ENCODE peak calls at places on chromosomes 12 and 14, in nine cellular contexts. M is CD8-positive, alpha-beta memory T cell; Q is endothelial cell; P is left cardiac atrium; Y is iris pigment epithelial cell; L is stimulated activated CD4-positive, alpha-beta T cell treated with anti-CD3 and anti-CD28 coated beads, Interleukin-15, amount 100 ng/mL, for 1 hour; G is T1000; X is NCI-H460; T is ACHN. F is an unnamed sample.
A peak's percentile ranks its signal among the peaks of the same experiment; 100 is the strongest.

GRCh38 chr14:55274760-55275159 is 3.5 kb downstream of the FBXO34 start:
- DNase-seq in M (no peak), Q (no peak), P (no peak), Y (peak; percentile 83), L (no peak), G (no peak), X (no peak), T (no peak), F (no peak)

GRCh38 chr12:131687346-131688125 is 23.4 kb upstream of the SFSWAP start:
- DNase-seq in M (no peak), Q (no peak), P (no peak), Y (no peak), L (no peak), G (no peak), X (no peak), T (no peak), F (peak; percentile 7)

GRCh38 chr12:79725987-79726386 is 35.2 kb upstream of the PAWR start:
- DNase-seq in M (no peak), Q (no peak), P (no peak), Y (peak; percentile 85), L (no peak), G (no peak), X (no peak), T (no peak), F (no peak)

GRCh38 chr12:65602579-65603295 is 221.5 kb upstream of the HMGA2 start:
- DNase-seq in M (no peak), Q (peak; percentile 72), P (peak; percentile 85), Y (peak; percentile 98), L (no peak), G (no peak), X (peak; percentile 88), T (peak; percentile 97), F (peak; percentile 45)

GRCh38 chr12:29066061-29066588 is 83.0 kb upstream of the FAR2 start:
- DNase-seq in M (no peak), Q (no peak), P (peak; percentile 25), Y (peak; percentile 54), L (no peak), G (no peak), X (no peak), T (no peak), F (no peak)

GRCh38 chr12:86662464-86662863 is 406.3 kb upstream of the MGAT4C start:
- DNase-seq in M (no peak), Q (no peak), P (no peak), Y (no peak), L (no peak), G (no peak), X (no peak), T (no peak), F (no peak)

GRCh38 chr12:121520119-121520518 is 60.7 kb downstream of the KDM2B start:
- DNase-seq in M (no peak), Q (no peak), P (no peak), Y (no peak), L (no peak), G (no peak), X (no peak), T (no peak), F (no peak)

GRCh38 chr12:52356031-52356761 is 11.1 kb downstream of the KRT85 start:
- DNase-seq in M (no peak), Q (no peak), P (no peak), Y (no peak), L (no peak), G (no peak), X (no peak), T (no peak), F (no peak)

GRCh38 chr12:11654338-11654737 is 4.9 kb downstream of the ETV6 start:
- DNase-seq in M (no peak), Q (no peak), P (no peak), Y (no peak), L (no peak), G (no peak), X (no peak), T (no peak), F (no peak)

GRCh38 chr14:81221579-81222102 is 882 bp upstream of the GTF2A1 start:
- DNase-seq in M (no peak), Q (peak; percentile 11), P (no peak), Y (peak; percentile 11), L (no peak), G (no peak), X (no peak), T (peak; percentile 9), F (no peak)

GRCh38 chr12:1367731-1368285 is 226.6 kb downstream of the FBXL14 start:
- DNase-seq in M (no peak), Q (no peak), P (no peak), Y (no peak), L (no peak), G (peak; percentile 16), X (no peak), T (no peak), F (no peak)

GRCh38 chr12:6323340-6323994 is 13.0 kb downstream of the PLEKHG6 start:
- DNase-seq in M (peak; percentile 58), Q (peak; percentile 57), P (peak; percentile 58), Y (peak; percentile 92), L (no peak), G (peak; percentile 79), X (peak; percentile 79), T (peak; percentile 93), F (no peak)

GRCh38 chr12:86663691-86664090 is 407.5 kb upstream of the MGAT4C start:
- DNase-seq in M (no peak), Q (no peak), P (no peak), Y (peak; percentile 9), L (no peak), G (no peak), X (no peak), T (no peak), F (no peak)

GRCh38 chr14:69039287-69039628 is 60.2 kb upstream of the ACTN1 start:
- DNase-seq in M (no peak), Q (no peak), P (no peak), Y (peak; percentile 78), L (no peak), G (no peak), X (no peak), T (peak; percentile 74), F (no peak)

GRCh38 chr14:52025310-52025709 is 36.0 kb downstream of the RTRAF start:
- DNase-seq in M (no peak), Q (no peak), P (no peak), Y (peak; percentile 97), L (no peak), G (no peak), X (no peak), T (no peak), F (no peak)

GRCh38 chr14:20905661-20906060 is 14.5 kb downstream of the RNASE3 start:
- DNase-seq in M (no peak), Q (no peak), P (no peak), Y (no peak), L (no peak), G (no peak), X (no peak), T (no peak), F (no peak)

GRCh38 chr12:106181416-106182114 is 42.8 kb upstream of the NUAK1 start:
- DNase-seq in M (no peak), Q (no peak), P (no peak), Y (no peak), L (no peak), G (no peak), X (no peak), T (no peak), F (no peak)

GRCh38 chr14:53640695-53641094 is 315.9 kb downstream of the BMP4 start:
- DNase-seq in M (no peak), Q (no peak), P (no peak), Y (peak; percentile 73), L (no peak), G (no peak), X (no peak), T (no peak), F (no peak)

GRCh38 chr14:91317381-91318313 is 73.1 kb upstream of the GPR68 start:
- DNase-seq in M (peak; percentile 85), Q (no peak), P (peak; percentile 89), Y (no peak), L (peak; percentile 66), G (no peak), X (no peak), T (no peak), F (no peak)

GRCh38 chr14:53147893-53148292 is 5.2 kb downstream of the DDHD1 start:
- DNase-seq in M (no peak), Q (no peak), P (no peak), Y (no peak), L (no peak), G (no peak), X (no peak), T (no peak), F (no peak)

GRCh38 chr14:95872777-95873176 is 3.9 kb upstream of the TUNAR start:
- DNase-seq in M (no peak), Q (no peak), P (no peak), Y (no peak), L (no peak), G (no peak), X (no peak), T (no peak), F (no peak)

GRCh38 chr12:58745348-58746125 is 174.8 kb downstream of the LRIG3 start:
- DNase-seq in M (no peak), Q (no peak), P (no peak), Y (no peak), L (no peak), G (no peak), X (no peak), T (no peak), F (no peak)